ENCODE peak calls at places on chromosome 7, in five cellular contexts. M is heart right ventricle, Q is thoracic aorta, R is keratinocyte, J is upper lobe of right lung. N is an unnamed sample.
A peak's percentile ranks its signal among the peaks of the same experiment; 100 is the strongest.

GRCh38 chr7:116953372-116953726 is at the start of gene ST7:
- DNase-seq in M (no peak), Q (no peak), R (no peak), J (no peak), N (peak; percentile 63)

GRCh38 chr7:83689855-83690254 is 40.9 kb upstream of the SEMA3E start:
- DNase-seq in M (no peak), Q (no peak), R (no peak), J (no peak), N (no peak)

GRCh38 chr7:131029002-131029401 is 295.0 kb upstream of the KLF14 start:
- DNase-seq in M (no peak), Q (no peak), R (no peak), J (no peak), N (no peak)

GRCh38 chr7:41189866-41190265 is 513.0 kb downstream of the INHBA start:
- DNase-seq in M (no peak), Q (no peak), R (peak; percentile 81), J (no peak), N (peak; percentile 82)

GRCh38 chr7:32536585-32536984 is 41.3 kb downstream of the AVL9 start:
- DNase-seq in M (no peak), Q (no peak), R (peak; percentile 19), J (no peak), N (peak; percentile 52)

GRCh38 chr7:124762611-124763143 is 2.9 kb downstream of the GPR37 start:
- DNase-seq in M (no peak), Q (no peak), R (no peak), J (no peak), N (no peak)

GRCh38 chr7:135712182-135712782 is 15.7 kb downstream of the SLC13A4 start:
- DNase-seq in M (no peak), Q (no peak), R (no peak), J (no peak), N (peak; percentile 21)

GRCh38 chr7:81583882-81584533 is 185.8 kb downstream of the HGF start:
- DNase-seq in M (no peak), Q (no peak), R (no peak), J (no peak), N (peak; percentile 29)

GRCh38 chr7:124779620-124780019 is 14.0 kb upstream of the GPR37 start:
- DNase-seq in M (no peak), Q (no peak), R (no peak), J (no peak), N (no peak)

GRCh38 chr7:94064541-94065191 is 60.5 kb upstream of the BET1 start:
- DNase-seq in M (no peak), Q (no peak), R (no peak), J (no peak), N (no peak)

DNA sequence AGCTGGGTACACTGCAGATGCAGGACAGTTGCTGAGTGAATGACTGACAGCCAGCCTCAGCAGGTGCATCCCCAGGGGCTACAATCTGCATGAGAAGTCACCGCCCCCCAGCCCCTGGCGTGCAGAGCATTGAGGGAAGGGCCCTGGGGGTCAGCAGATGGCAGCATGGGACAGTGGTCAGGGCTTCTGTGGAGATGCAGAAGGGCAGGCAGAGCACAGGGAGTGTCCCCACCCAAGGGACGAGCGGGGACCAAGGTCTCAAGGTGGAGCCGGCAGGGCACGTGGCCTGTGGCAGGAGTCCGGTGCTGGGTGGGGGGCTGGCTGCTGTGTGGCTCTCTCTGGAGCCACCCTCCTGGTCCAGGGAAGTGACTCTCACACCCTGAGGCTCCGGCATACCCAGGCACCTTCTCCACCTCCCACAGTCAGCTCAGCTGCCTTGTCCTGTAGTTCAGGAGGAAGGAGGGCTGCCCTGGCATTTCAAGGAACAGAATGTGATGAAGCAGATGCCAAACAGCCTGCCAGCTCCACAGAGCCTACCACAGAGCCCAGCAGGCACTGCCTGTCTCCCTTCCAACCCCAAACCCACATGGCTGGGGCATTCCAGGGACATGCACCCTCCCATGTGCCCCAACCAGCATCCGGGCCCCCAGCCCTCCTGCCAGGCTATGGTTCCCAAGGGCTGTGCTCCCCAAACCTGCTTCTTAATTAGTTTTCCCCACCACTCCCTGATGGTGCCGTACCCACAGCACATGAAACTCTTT is 114.5 kb downstream of the TMEM130 start:
- DNase-seq in M (peak; percentile 28), Q (no peak), R (no peak), J (no peak), N (no peak)
- TF ChIP-seq CTCF in M (peak; percentile 30), Q (no peak), R (no peak), J (no peak), N (no peak)

DNA sequence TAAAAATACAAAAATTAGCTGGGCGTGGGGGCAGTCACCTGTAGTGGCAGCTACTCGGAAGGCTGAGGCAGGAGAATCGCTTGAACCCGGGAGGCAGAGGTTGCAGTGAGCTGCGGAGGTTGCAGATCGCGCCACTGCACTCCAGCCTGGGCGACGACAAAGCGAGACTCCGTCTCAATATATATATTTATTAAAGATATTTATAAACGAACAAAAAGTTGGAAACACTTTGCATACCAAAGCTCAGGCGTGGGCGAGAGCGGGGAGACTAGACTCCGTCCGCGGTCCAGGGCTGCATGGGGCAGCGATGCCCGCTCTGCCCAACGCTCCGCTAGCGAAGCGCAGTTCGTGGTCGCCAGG is 7.9 kb upstream of the CRYGN start:
- DNase-seq in M (no peak), Q (no peak), R (no peak), J (no peak), N (no peak)
- H3K4me3 ChIP-seq in M (peak overlapping the region; percentile 67), Q (peak overlapping the region; percentile 77), R (no peak overlapping the region), J (peak overlapping the region; percentile 63), N (peak overlapping the region; percentile 39)

GRCh38 chr7:38112075-38112474 is 66.0 kb upstream of the STARD3NL start:
- DNase-seq in M (no peak), Q (no peak), R (no peak), J (no peak), N (no peak)

GRCh38 chr7:38102486-38102885 is 75.6 kb upstream of the STARD3NL start:
- DNase-seq in M (no peak), Q (no peak), R (no peak), J (no peak), N (peak; percentile 54)

GRCh38 chr7:38105874-38106483 is 72.1 kb upstream of the STARD3NL start:
- DNase-seq in M (no peak), Q (no peak), R (no peak), J (no peak), N (peak; percentile 62)

GRCh38 chr7:38107486-38107893 is 70.6 kb upstream of the STARD3NL start:
- DNase-seq in M (no peak), Q (no peak), R (peak; percentile 9), J (no peak), N (peak; percentile 42)
- TF ChIP-seq CTCF in M (peak; percentile 81), Q (peak; percentile 69), R (peak; percentile 72), J (peak; percentile 82), N (peak; percentile 80)

DNA sequence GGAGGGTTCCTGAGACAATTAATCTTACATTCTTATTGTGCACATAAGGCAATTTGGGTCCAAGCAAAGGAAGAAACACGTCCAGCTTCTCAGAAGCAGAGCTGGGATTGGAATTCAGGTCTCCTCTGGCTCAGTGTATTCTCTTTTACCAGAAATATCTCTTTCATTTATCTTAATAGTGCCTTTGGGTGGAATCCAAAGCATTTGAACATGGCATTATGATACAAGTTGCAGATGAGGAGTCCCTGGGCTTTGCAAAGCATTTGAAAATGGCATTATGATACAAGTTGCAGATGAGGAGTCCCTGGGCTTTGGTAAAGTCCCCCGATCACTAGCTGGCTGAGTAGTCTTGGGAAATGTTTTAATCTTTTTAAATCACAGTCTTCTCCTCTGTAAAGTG is 30.0 kb upstream of the PTN start:
- DNase-seq in M (no peak), Q (no peak), R (no peak), J (no peak), N (no peak)
- H3K4me3 ChIP-seq in M (no peak overlapping the region), Q (no peak overlapping the region), R (no peak overlapping the region), J (no peak overlapping the region), N (no peak overlapping the region)

DNA sequence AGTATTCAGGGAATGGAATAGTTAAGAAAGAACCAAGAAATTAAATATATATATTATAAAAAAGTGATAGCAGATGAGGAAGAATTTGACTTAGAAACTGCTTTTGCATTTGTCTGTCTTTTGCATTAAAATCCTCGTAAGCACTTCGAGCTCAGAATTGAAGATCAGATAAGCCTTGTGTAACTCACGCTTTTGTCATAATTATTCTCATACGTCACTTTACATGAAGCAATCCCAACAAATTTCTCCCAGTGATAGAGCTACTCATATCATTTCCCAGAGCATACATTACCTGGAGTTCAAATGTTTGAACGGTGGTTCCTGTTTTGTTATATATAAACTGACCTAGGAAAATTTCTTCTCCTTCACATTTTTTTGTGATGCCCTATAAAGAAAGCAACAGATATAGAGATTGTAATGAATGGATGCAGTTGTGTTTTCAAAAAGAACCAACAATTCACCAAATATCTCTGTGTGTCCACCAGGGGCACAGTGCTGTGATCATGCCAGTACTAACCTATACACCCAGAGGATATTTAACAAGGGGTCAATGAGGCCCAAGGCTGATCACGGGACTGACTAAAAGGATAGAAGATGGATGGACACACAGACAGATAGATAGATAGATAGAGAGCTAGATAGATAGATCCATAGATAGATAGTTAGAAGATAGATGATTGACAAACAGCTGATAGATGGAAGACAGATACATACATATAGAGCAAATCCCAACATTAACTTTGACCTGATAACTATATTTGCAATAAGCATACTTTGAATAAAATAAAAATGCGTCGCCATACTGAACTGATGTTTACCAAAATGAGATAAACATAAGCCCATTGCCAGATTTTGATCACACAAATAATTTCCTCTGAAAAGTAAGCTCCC is 9.3 kb upstream of the HUS1 start:
- DNase-seq in M (no peak), Q (no peak), R (no peak), J (no peak), N (no peak)
- TF ChIP-seq CTCF in M (peak; percentile 5), Q (no peak), R (peak; percentile 42), J (peak; percentile 28), N (peak; percentile 53)